ENCODE peak calls at places on chromosome 5, in ten cellular contexts. L is HepG2; J is CD8-positive, alpha-beta memory T cell; Y is heart right ventricle; U is IMR-90; V is colonic mucosa; A is transverse colon; I is A673; X is heart left ventricle; P is upper lobe of left lung. Q is an unnamed sample.

GRCh38 chr5:5584236-5584749 is 161.8 kb downstream of the ICE1 start:
- DNase-seq in L (no peak), J (no peak), Y (no peak), U (no peak), V (no peak), A (no peak), I (no peak), X (no peak), P (no peak), Q (no peak)

GRCh38 chr5:33631786-33632185 is 191.0 kb downstream of the TARS1 start:
- DNase-seq in L (no peak), J (no peak), Y (no peak), U (peak; percentile 21), V (no peak), A (no peak), I (no peak), X (no peak), P (no peak), Q (no peak)

GRCh38 chr5:146340260-146341081 is 1.8 kb downstream of the POU4F3 start:
- DNase-seq in L (peak; percentile 36), J (no peak), Y (peak; percentile 63), U (peak; percentile 60), V (peak; percentile 39), A (no peak), I (peak; percentile 80), X (peak; percentile 59), P (peak; percentile 49), Q (peak; percentile 60)

GRCh38 chr5:162288647-162289296 is 221.2 kb downstream of the GABRG2 start:
- DNase-seq in L (no peak), J (no peak), Y (no peak), U (no peak), V (no peak), A (no peak), I (no peak), X (no peak), P (no peak), Q (no peak)

GRCh38 chr5:150946351-150946905 is 41.6 kb upstream of the ZNF300 start:
- DNase-seq in L (no peak), J (no peak), Y (peak; percentile 92), U (peak; percentile 39), V (peak; percentile 61), A (peak; percentile 53), I (peak; percentile 58), X (peak; percentile 92), P (peak; percentile 51), Q (peak; percentile 86)

GRCh38 chr5:640461-641330 is 28.6 kb downstream of the CEP72 start:
- DNase-seq in L (no peak), J (no peak), Y (peak; percentile 1), U (no peak), V (peak; percentile 7), A (no peak), I (no peak), X (no peak), P (no peak), Q (no peak)

GRCh38 chr5:36581070-36581469 is 25.3 kb upstream of the SLC1A3 start:
- DNase-seq in L (no peak), J (no peak), Y (no peak), U (no peak), V (no peak), A (no peak), I (no peak), X (no peak), P (no peak), Q (no peak)

GRCh38 chr5:31362931-31363568 is 168.8 kb downstream of the DROSHA start:
- DNase-seq in L (no peak), J (no peak), Y (no peak), U (peak; percentile 76), V (no peak), A (no peak), I (no peak), X (no peak), P (no peak), Q (no peak)

GRCh38 chr5:6856658-6857057 is 143.4 kb downstream of the TENT4A start:
- DNase-seq in L (no peak), J (no peak), Y (no peak), U (no peak), V (peak; percentile 24), A (no peak), I (no peak), X (no peak), P (no peak), Q (no peak)

GRCh38 chr5:160504906-160505305 is 83.3 kb downstream of the PTTG1 start:
- DNase-seq in L (no peak), J (no peak), Y (no peak), U (no peak), V (no peak), A (no peak), I (no peak), X (no peak), P (no peak), Q (no peak)

GRCh38 chr5:122515709-122516431 is 203.8 kb downstream of the SNCAIP start:
- DNase-seq in L (peak; percentile 56), J (no peak), Y (no peak), U (peak; percentile 81), V (no peak), A (peak; percentile 25), I (peak; percentile 65), X (peak; percentile 31), P (no peak), Q (no peak)

GRCh38 chr5:39031041-39031440 is 43.2 kb downstream of the RICTOR start:
- DNase-seq in L (no peak), J (no peak), Y (no peak), U (no peak), V (no peak), A (no peak), I (no peak), X (no peak), P (no peak), Q (no peak)
- H3K9me3 ChIP-seq in L (no peaks in the 10 kb centered on the region), J (no peaks in the 10 kb centered on the region), Y (peaks cover 22% of the 10 kb centered on the region), U (no peaks in the 10 kb centered on the region), V (no peaks in the 10 kb centered on the region), A (peaks cover 7% of the 10 kb centered on the region), I (peaks cover 11% of the 10 kb centered on the region), X (no peaks in the 10 kb centered on the region), P (no peaks in the 10 kb centered on the region), Q (peaks cover 25% of the 10 kb centered on the region)

GRCh38 chr5:65803699-65804426 is 81.9 kb downstream of the NLN start:
- DNase-seq in L (no peak), J (no peak), Y (no peak), U (peak; percentile 72), V (no peak), A (no peak), I (no peak), X (no peak), P (peak; percentile 42), Q (no peak)

GRCh38 chr5:65800775-65801174 is 78.8 kb downstream of the NLN start:
- DNase-seq in L (no peak), J (no peak), Y (no peak), U (peak; percentile 31), V (no peak), A (no peak), I (no peak), X (no peak), P (no peak), Q (no peak)

GRCh38 chr5:65801332-65801731 is 79.3 kb downstream of the NLN start:
- DNase-seq in L (no peak), J (no peak), Y (no peak), U (peak; percentile 77), V (no peak), A (no peak), I (no peak), X (no peak), P (no peak), Q (no peak)

GRCh38 chr5:65802080-65802479 is 80.1 kb downstream of the NLN start:
- DNase-seq in L (no peak), J (no peak), Y (no peak), U (no peak), V (no peak), A (no peak), I (no peak), X (no peak), P (peak; percentile 41), Q (no peak)

DNA sequence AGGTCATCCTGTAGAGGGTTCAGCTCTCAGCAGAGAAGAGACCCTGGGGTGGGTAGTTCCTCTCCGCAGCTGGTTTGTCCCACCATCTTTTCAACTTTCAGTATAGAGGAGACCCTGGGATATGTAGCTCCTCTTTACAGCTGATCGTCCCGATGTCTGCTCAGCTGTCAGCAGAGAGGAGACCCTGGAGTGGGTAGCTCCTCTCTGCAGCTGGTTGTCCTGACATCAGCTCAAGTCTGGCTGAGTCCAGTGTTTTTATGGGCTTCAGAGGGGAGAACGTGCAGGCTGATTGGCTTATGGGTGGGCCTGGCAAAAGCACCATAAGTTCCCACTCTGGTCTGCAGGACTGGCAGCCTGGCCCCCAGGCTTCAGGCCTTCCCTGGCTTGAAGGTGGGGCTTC is 80.8 kb downstream of the NLN start:
- DNase-seq in L (no peak), J (no peak), Y (no peak), U (no peak), V (no peak), A (no peak), I (no peak), X (no peak), P (no peak), Q (no peak)
- H3K27ac ChIP-seq in L (no peak overlapping the region), J (no peak overlapping the region), Y (no peak overlapping the region), U (no peak overlapping the region), V (no peak overlapping the region), A (no peak overlapping the region), I (no peak overlapping the region), X (no peak overlapping the region), P (no peak overlapping the region), Q (no peak overlapping the region)

DNA sequence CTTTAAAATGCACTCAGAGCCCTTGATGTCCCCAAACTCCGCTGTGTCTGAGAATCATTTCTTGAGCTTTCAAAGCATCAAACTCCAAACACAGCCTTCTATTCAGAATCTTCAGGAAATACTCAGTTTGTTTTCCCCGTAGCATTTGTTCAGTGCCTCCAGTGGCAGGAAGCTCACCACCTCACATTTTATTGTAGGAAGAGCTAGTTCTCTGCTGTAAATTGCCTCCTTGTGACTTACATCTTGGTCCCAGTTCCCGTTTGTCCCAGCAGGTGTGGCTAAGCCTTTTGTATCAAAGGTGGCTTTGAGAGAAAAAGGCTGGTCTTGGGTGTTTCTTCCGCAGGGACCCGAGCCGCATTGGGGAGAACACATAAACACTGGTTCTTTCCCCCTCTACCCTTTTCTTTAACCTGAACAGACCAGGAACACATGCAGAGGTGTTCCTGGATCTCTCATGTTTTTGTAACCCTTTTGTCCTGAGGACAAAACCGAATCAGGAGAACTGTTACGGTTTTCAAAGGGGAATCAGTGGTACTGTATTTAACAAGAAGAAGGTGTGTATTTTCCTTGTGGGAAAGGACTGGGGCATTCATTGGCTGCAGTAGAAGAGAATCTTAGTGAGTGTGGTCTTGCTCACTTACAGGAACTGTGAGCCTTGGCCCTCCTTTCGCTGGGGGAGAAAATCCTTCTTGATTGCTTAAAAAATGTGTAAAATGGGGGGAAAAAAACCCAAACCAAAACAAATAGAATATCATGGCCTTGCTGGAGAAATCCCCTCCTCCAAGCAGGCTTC is 1.9 kb downstream of the OSMR start:
- DNase-seq in L (no peak), J (no peak), Y (no peak), U (peak; percentile 32), V (no peak), A (no peak), I (no peak), X (no peak), P (no peak), Q (no peak)
- H3K4me3 ChIP-seq in L (peak overlapping the region; percentile 98), J (no peak overlapping the region), Y (peak overlapping the region; percentile 79), U (peak overlapping the region; percentile 93), V (peak overlapping the region; percentile 40), A (no peak overlapping the region), I (peak overlapping the region; percentile 58), X (peak overlapping the region; percentile 83), P (no peak overlapping the region), Q (peak overlapping the region; percentile 71)

DNA sequence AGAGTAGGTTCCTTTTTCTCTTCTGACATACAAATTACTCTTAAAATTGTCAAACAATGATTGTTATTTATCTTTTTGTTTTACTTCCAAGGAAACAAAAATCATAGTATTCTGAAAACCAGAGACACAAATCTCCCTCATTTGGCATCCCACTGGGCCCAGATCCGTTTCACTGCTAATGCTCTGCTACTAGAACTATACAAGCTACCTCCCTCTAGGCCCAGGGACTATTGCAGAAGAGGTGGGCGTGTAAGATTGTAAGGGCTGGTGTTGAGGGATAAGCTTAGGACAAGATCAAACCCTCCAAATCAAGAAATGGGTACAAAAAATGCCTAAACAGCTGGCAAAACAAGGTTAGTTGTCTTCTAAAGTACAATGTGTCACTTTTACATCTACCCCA is 928.9 kb upstream of the CDH10 start:
- DNase-seq in L (no peak), J (no peak), Y (no peak), U (no peak), V (no peak), A (no peak), I (peak; percentile 2), X (no peak), P (no peak), Q (no peak)
- H3K9me3 ChIP-seq in L (peaks cover 49% of the 10 kb centered on the region), J (no peaks in the 10 kb centered on the region), Y (peaks cover 23% of the 10 kb centered on the region), U (peaks cover 4% of the 10 kb centered on the region), V (no peaks in the 10 kb centered on the region), A (peaks cover 10% of the 10 kb centered on the region), I (no peaks in the 10 kb centered on the region), X (no peaks in the 10 kb centered on the region), P (no peaks in the 10 kb centered on the region), Q (peaks cover 9% of the 10 kb centered on the region)